ENCODE peak calls at places on chromosomes 11 and 22, in five cellular contexts. S is H9, K is H1, B is trophoblast cell, P is mesenchymal stem cell. M is an unnamed sample.

GRCh38 chr11:10622957-10623787 is 54.7 kb upstream of the LYVE1 start:
- DNase-seq in S (no peak), K (peak; percentile 28), B (no peak), P (no peak), M (no peak)

GRCh38 chr11:75264356-75264755 is 23.8 kb downstream of the TPBGL start:
- DNase-seq in S (no peak), K (no peak), B (no peak), P (no peak), M (no peak)

GRCh38 chr11:34189191-34189590 is 83.8 kb downstream of the NAT10 start:
- DNase-seq in S (no peak), K (no peak), B (no peak), P (no peak), M (no peak)

GRCh38 chr22:42974223-42974622 is 40.7 kb downstream of the PACSIN2 start:
- DNase-seq in S (no peak), K (no peak), B (no peak), P (no peak), M (no peak)

GRCh38 chr11:33953289-33953688 is 61.4 kb upstream of the LMO2 start:
- DNase-seq in S (no peak), K (no peak), B (no peak), P (no peak), M (no peak)

GRCh38 chr22:17266261-17266971 is 47.2 kb upstream of the ADA2 start:
- DNase-seq in S (peak; percentile 89), K (peak; percentile 71), B (no peak), P (peak; percentile 2), M (peak; percentile 83)

GRCh38 chr11:17256512-17256911 is 20.0 kb upstream of the NUCB2 start:
- DNase-seq in S (no peak), K (no peak), B (no peak), P (peak; percentile 86), M (no peak)

GRCh38 chr11:15123849-15124248 is 9.1 kb downstream of the INSC start:
- DNase-seq in S (no peak), K (no peak), B (no peak), P (peak; percentile 81), M (no peak)

GRCh38 chr11:1197886-1198765 is 24.7 kb upstream of the MUC5B start:
- DNase-seq in S (peak; percentile 54), K (no peak), B (no peak), P (no peak), M (no peak)

GRCh38 chr22:45499746-45500145 is 2.9 kb upstream of the FBLN1 start:
- DNase-seq in S (no peak), K (no peak), B (no peak), P (no peak), M (no peak)

GRCh38 chr11:4059424-4059823 is 35.2 kb upstream of the RRM1 start:
- DNase-seq in S (no peak), K (no peak), B (peak; percentile 82), P (no peak), M (no peak)

GRCh38 chr11:45885274-45885920 is at the start of gene MAPK8IP1:
- DNase-seq in S (peak; percentile 75), K (peak; percentile 82), B (no peak), P (peak; percentile 35), M (peak; percentile 71)

GRCh38 chr11:74397531-74398243 is 546 bp downstream of the PGM2L1 start:
- DNase-seq in S (peak; percentile 45), K (no peak), B (peak; percentile 48), P (peak; percentile 40), M (peak; percentile 27)

GRCh38 chr11:22703040-22703439 is 36.6 kb downstream of the GAS2 start:
- DNase-seq in S (no peak), K (no peak), B (peak; percentile 33), P (peak; percentile 79), M (no peak)

GRCh38 chr11:1288426-1289151 is 20.8 kb downstream of the TOLLIP start:
- DNase-seq in S (no peak), K (no peak), B (no peak), P (no peak), M (no peak)

GRCh38 chr22:47547881-47548630 is 785.6 kb downstream of the TBC1D22A start:
- DNase-seq in S (no peak), K (no peak), B (no peak), P (no peak), M (no peak)

GRCh38 chr11:86934933-86935579 is 20.1 kb downstream of the FZD4 start:
- DNase-seq in S (no peak), K (no peak), B (no peak), P (no peak), M (no peak)

GRCh38 chr11:117884994-117885393 is 8.5 kb upstream of the FXYD6 start:
- DNase-seq in S (no peak), K (peak; percentile 27), B (no peak), P (peak; percentile 92), M (no peak)

GRCh38 chr11:77776455-77776854 is 44.1 kb downstream of the RSF1 start:
- DNase-seq in S (no peak), K (no peak), B (no peak), P (peak; percentile 47), M (no peak)

DNA sequence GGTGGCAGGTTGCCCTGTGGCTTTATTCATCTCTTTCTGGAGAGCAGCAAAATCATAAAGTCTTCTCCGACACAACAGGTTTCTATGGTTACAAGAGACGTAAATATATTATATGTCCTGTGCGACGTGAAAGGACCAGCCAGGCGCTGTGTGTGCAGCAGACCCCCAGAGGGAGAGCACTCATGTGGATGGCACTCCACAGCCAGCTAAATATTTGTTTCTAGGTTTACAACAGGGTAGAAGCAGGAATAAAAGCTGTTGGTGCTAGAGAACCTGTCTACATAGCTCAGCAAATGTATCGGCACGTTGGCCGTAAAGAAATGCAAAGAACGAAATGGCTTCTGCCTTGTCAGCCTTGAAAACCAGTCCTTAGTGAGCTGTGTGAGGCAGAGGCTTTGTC is 133.8 kb upstream of the PITPNB start:
- DNase-seq in S (no peak), K (no peak), B (no peak), P (no peak), M (peak; percentile 24)
- H4K91ac ChIP-seq in S (no peak overlapping the region), K (no peak overlapping the region), B (no peak overlapping the region), P (no peak overlapping the region), M (no peak overlapping the region)

DNA sequence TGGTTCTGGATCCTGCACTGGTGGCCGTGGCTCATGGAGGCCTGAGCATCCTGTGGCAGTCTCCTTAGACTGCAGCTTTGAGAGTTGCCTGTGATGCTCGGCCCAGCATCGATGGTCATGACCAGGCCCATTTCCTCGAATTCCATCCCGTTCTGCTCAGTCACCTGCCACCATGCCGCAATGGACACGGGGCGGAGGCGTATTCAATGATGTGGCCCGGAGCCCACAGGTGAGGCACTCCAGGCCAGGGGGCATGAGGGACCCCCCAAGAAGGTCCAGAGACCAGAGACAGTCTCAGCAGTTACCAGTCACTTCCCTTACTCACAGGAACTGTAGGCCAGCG is 53.6 kb downstream of the SHANK2 start:
- DNase-seq in S (no peak), K (no peak), B (no peak), P (no peak), M (no peak)
- H2BK12ac ChIP-seq in S (no peak overlapping the region), K (no peak overlapping the region), B (no peak overlapping the region), P (no peak overlapping the region), M (no peak overlapping the region)

DNA sequence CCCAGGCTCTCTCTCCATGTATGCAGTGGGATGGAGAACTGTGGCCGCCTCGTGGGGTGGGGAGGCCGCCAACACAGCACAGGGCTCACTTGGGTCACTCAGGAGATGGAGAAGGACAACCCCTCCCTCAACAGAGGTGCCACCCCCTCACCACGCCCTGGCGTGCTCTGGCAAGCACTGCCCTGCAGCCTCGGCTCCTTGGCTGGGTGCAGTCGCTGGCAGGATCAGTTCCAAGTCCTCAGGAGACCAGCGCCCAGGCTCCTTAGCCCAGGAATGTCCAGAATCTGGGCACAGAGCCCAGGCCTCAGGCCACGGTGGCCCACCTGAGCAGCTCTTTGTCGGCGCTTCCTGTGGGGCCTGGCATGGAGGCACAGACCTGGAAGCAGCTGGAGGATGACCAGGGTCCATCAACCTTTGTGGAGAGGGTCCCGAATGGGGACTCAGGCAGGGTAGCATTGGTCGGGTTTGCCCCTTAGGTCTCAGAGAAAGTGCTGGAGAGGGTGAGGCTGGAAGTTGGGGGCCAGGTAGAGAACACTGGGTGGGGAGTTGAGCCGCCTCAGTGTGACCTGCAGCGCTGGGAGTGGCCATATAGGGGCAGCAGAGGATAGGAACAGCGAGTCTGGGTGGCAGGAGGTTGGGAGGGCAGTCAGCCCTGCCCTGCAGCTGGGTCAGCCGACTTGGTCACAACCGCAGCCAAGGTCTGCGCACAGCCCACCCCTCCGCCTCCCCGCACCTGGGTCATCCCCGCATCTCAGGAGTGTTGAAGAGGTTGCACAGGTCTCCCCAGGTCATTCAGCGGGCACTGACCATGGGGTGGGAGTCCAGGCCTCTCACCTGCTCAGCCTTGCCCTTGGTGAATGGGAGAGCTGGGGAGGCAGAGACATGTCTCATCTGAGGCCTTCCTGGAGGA is 8.2 kb downstream of the SUSD2 start:
- DNase-seq in S (peak; percentile 86), K (peak; percentile 91), B (peak; percentile 33), P (peak; percentile 65), M (peak; percentile 44)
- H4K91ac ChIP-seq in S (no peak overlapping the region), K (peak overlapping the region; percentile 7), B (peak overlapping the region; percentile 93), P (peak overlapping the region; percentile 67), M (no peak overlapping the region)

DNA sequence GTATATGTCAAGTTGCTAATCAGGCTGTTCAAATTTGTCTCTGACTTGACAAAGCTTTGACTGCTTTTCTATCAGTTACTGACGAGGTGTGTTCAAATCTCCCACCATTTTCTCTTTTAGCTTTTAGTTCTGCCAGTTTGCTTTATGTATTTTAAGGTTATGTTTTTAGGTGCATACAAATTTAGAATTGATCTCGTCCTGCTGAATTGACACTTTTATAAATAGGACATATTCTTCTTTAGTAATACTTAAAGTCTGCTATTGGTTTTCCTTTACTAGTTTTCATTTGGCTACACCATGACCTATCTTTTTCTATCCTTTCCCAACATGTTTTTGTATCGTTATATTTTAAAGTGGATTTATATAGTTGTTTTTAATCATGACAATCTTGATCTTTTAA is 65.7 kb upstream of the KCNQ1OT1 start:
- DNase-seq in S (no peak), K (no peak), B (no peak), P (no peak), M (no peak)
- H2BK12ac ChIP-seq in S (no peak overlapping the region), K (no peak overlapping the region), B (no peak overlapping the region), P (no peak overlapping the region), M (no peak overlapping the region)

DNA sequence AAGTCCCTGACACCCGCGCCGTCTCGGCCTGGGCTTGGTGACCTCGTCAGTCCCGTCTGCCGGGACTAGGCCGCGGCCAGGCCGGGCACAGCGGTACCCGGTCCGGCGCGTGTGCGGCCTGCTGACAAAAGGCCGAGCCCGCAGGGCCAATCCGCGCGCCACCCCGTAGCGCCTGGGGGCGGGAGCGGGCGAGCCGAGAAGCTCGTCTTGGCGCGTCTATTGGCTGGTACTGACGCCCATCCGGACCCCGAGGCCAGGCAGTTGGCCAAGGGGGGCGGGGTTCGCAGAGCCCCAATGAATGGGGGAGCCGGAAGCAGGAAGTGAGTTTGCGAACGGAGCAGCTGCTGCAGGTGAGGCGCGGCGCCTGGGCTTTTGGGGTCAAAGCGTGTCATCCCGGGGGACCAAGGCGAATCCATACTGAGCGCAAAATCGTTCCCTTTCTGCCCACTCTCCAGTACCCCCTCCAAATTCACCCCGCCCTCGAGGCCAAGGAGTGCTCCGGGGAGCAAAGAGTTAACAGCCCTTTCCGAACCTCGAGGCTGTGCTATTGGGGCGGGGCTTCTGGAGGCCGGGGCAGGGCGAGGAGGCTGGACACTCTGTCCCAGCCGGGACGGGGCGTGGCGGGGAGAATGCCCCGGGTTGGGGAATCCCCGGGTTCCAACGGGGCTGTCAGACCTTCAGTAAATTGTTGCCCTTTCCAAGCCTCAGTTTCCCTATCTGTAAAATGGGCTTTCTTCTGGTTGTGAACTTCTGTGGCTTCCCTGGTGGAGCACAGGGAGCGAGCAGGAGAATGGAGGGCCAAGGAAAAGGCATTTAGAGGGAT is at the start of gene DPP3:
- DNase-seq in S (peak; percentile 99), K (peak; percentile 98), B (peak; percentile 95), P (peak; percentile 98), M (peak; percentile 96)
- H4K91ac ChIP-seq in S (no peak within 1 kb of the TSS), K (no peak within 1 kb of the TSS), B (peak within 1 kb of the TSS; percentile 89), P (peak within 1 kb of the TSS; percentile 65), M (peak within 1 kb of the TSS; percentile 7)

GRCh38 chr11:73129198-73129597 is 12.9 kb downstream of the FCHSD2 start:
- DNase-seq in S (no peak), K (no peak), B (no peak), P (no peak), M (no peak)
- H2BK12ac ChIP-seq in S (no peak overlapping the region), K (no peak overlapping the region), B (no peak overlapping the region), P (no peak overlapping the region), M (no peak overlapping the region)

M was measured in neuronal stem cell.